ENCODE peak calls at places on chromosome 1, in five cellular contexts. T is A673, L is cardiac muscle cell, A is adrenal gland, H is OCI-LY7. D is an unnamed sample.

GRCh38 chr1:29094433-29094832 is 29.3 kb downstream of the TMEM200B start:
- DNase-seq in T (no peak), L (no peak), A (no peak), H (no peak), D (no peak)

GRCh38 chr1:183234660-183235476 is 48.8 kb downstream of the LAMC2 start:
- DNase-seq in T (peak; percentile 95), L (peak; percentile 57), A (peak; percentile 77), H (peak; percentile 17), D (peak; percentile 96)

GRCh38 chr1:18926315-18927081 is 24.1 kb upstream of the ALDH4A1 start:
- DNase-seq in T (peak; percentile 92), L (no peak), A (peak; percentile 85), H (peak; percentile 53), D (peak; percentile 89)

GRCh38 chr1:33280091-33280661 is 23.9 kb downstream of the ZNF362 start:
- DNase-seq in T (no peak), L (no peak), A (no peak), H (no peak), D (no peak)

GRCh38 chr1:81699234-81699633 is 101.5 kb upstream of the ADGRL2 start:
- DNase-seq in T (no peak), L (no peak), A (no peak), H (no peak), D (no peak)

GRCh38 chr1:51329443-51330325 is 678 bp downstream of the TTC39A start:
- DNase-seq in T (no peak), L (no peak), A (peak; percentile 68), H (no peak), D (no peak)

GRCh38 chr1:39919545-39919944 is 17.8 kb upstream of the MYCL start:
- DNase-seq in T (peak; percentile 49), L (peak; percentile 81), A (peak; percentile 32), H (peak; percentile 80), D (peak; percentile 38)

GRCh38 chr1:228898582-228898992 is 163.3 kb downstream of the RHOU start:
- DNase-seq in T (no peak), L (peak; percentile 25), A (no peak), H (no peak), D (no peak)

GRCh38 chr1:34478460-34479076 is 276.3 kb upstream of the GJB5 start:
- DNase-seq in T (no peak), L (peak; percentile 14), A (no peak), H (no peak), D (no peak)

GRCh38 chr1:153687346-153687745 is 8.9 kb downstream of the NPR1 start:
- DNase-seq in T (no peak), L (no peak), A (no peak), H (no peak), D (no peak)

GRCh38 chr1:214386747-214387146 is 105.8 kb downstream of the SMYD2 start:
- DNase-seq in T (no peak), L (no peak), A (peak; percentile 87), H (no peak), D (peak; percentile 5)

GRCh38 chr1:93506140-93506539 is 58.2 kb downstream of the FNBP1L start:
- DNase-seq in T (no peak), L (no peak), A (no peak), H (no peak), D (no peak)

GRCh38 chr1:145719230-145720079 is at the start of gene CD160:
- DNase-seq in T (no peak), L (no peak), A (no peak), H (no peak), D (no peak)

GRCh38 chr1:212899845-212900244 is 41.8 kb downstream of the FLVCR1 start:
- DNase-seq in T (no peak), L (no peak), A (no peak), H (no peak), D (no peak)

GRCh38 chr1:61561666-61562065 is 163.3 kb downstream of the TM2D1 start:
- DNase-seq in T (no peak), L (no peak), A (no peak), H (no peak), D (no peak)

GRCh38 chr1:37509181-37509580 is 5.4 kb downstream of the MEAF6 start:
- DNase-seq in T (peak; percentile 33), L (no peak), A (no peak), H (peak; percentile 32), D (peak; percentile 12)

GRCh38 chr1:170415734-170416372 is 116.1 kb upstream of the GORAB start:
- DNase-seq in T (peak; percentile 83), L (no peak), A (no peak), H (no peak), D (no peak)

GRCh38 chr1:59730302-59730701 is 84.4 kb upstream of the HOOK1 start:
- DNase-seq in T (no peak), L (no peak), A (no peak), H (no peak), D (no peak)

GRCh38 chr1:18749569-18749968 is 109.9 kb downstream of the TAS1R2 start:
- DNase-seq in T (no peak), L (no peak), A (no peak), H (no peak), D (no peak)

GRCh38 chr1:163174524-163175437 is 27.9 kb downstream of the RGS5 start:
- DNase-seq in T (peak; percentile 94), L (peak; percentile 74), A (peak; percentile 74), H (peak; percentile 44), D (peak; percentile 49)

GRCh38 chr1:232486006-232486405 is 143.9 kb downstream of the SIPA1L2 start:
- DNase-seq in T (no peak), L (no peak), A (no peak), H (peak; percentile 16), D (peak; percentile 45)

GRCh38 chr1:82564338-82564737 is 763.6 kb downstream of the ADGRL2 start:
- DNase-seq in T (no peak), L (no peak), A (no peak), H (no peak), D (no peak)

GRCh38 chr1:35560256-35561225 is 2.9 kb downstream of the NCDN start:
- DNase-seq in T (no peak), L (no peak), A (peak; percentile 79), H (no peak), D (peak; percentile 87)

GRCh38 chr1:95113684-95114083 is 3.5 kb upstream of the TLCD4 start:
- DNase-seq in T (no peak), L (no peak), A (no peak), H (no peak), D (no peak)

GRCh38 chr1:194616835-194617234 is 1430.4 kb upstream of the B3GALT2 start:
- DNase-seq in T (no peak), L (no peak), A (no peak), H (no peak), D (no peak)

GRCh38 chr1:45116820-45117219 is 89.6 kb downstream of the ZSWIM5 start:
- DNase-seq in T (no peak), L (no peak), A (no peak), H (no peak), D (no peak)

GRCh38 chr1:63575340-63575826 is 17.8 kb upstream of the PGM1 start:
- DNase-seq in T (peak; percentile 55), L (peak; percentile 30), A (no peak), H (peak; percentile 41), D (no peak)

GRCh38 chr1:15975358-15975804 is 520 bp downstream of the ZBTB17 start:
- DNase-seq in T (peak; percentile 49), L (peak; percentile 82), A (peak; percentile 53), H (peak; percentile 83), D (peak; percentile 65)

GRCh38 chr1:94953107-94953506 is 26.2 kb upstream of the CNN3 start:
- DNase-seq in T (no peak), L (no peak), A (no peak), H (no peak), D (no peak)

GRCh38 chr1:205568469-205569361 is 63.1 kb downstream of the ELK4 start:
- DNase-seq in T (no peak), L (peak; percentile 38), A (no peak), H (no peak), D (no peak)

GRCh38 chr1:22810378-22810777 is 99.7 kb downstream of the EPHB2 start:
- DNase-seq in T (no peak), L (no peak), A (no peak), H (no peak), D (no peak)

GRCh38 chr1:33142483-33143065 is 39.3 kb downstream of the TRIM62 start:
- DNase-seq in T (no peak), L (no peak), A (peak; percentile 32), H (no peak), D (no peak)

GRCh38 chr1:54404263-54404662 is 1.9 kb downstream of the SSBP3 start:
- DNase-seq in T (no peak), L (no peak), A (no peak), H (no peak), D (no peak)
- H3K36me3 ChIP-seq in T (peaks cover 4% of the 10 kb centered on the region), L (peaks cover 26% of the 10 kb centered on the region), A (no peaks in the 10 kb centered on the region), H (peaks cover 44% of the 10 kb centered on the region), D (no peaks in the 10 kb centered on the region)

DNA sequence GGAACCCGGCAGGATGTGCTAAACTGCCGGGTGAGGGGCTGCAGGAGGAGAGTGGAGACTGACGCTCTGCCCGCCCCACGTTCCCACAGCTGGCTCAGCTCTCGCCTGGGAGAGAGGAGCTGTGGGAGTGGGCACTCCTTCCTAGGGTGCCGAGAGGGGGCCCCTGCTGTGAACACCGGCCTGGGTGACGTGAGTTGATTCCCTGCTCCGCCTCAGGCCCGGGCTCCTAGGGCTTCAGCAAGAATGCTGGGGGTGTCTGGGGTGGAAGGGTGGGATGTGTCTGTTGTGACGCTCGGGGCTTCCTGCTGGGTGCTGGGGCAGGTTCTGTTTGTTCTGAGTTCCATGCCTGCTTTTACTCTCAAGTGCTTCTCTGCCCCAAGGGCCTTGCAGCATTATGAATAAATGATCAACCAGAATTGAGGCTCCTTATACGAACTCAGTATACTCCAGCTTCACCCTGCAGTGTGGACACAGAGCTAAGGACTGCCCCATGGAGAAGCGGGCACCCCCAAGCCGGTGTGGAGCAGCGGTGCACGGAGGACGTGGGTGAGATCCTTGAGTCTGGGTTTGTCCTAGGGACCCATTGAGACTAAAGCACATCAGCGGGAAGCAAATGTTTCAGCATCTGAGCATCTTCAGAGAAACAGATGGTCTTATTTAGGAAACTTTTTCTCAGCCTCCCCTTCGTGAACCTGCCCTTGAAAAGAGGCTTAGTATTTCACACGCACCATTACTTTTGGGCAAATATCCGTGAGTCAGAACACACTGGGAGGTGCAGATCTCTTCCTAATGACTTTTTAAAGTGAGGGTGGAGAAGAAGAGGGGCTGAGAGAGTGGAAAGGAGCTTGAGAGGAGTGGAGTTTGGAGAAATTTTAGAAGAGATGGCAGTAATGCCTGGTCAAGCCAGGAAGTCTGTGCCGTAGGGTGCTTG is 41.7 kb downstream of the SYT6 start:
- DNase-seq in T (peak; percentile 71), L (no peak), A (no peak), H (no peak), D (no peak)
- H3K36me3 ChIP-seq in T (peaks cover 16% of the 10 kb centered on the region), L (no peaks in the 10 kb centered on the region), A (no peaks in the 10 kb centered on the region), H (no peaks in the 10 kb centered on the region), D (no peaks in the 10 kb centered on the region)

GRCh38 chr1:2400950-2401649 is 9.5 kb downstream of the RER1 start:
- DNase-seq in T (no peak), L (no peak), A (no peak), H (no peak), D (no peak)
- H3K36me3 ChIP-seq in T (peaks cover 86% of the 10 kb centered on the region), L (peaks cover 50% of the 10 kb centered on the region), A (no peaks in the 10 kb centered on the region), H (peaks cover 95% of the 10 kb centered on the region), D (peaks cover 89% of the 10 kb centered on the region)

GRCh38 chr1:1039145-1039910 is 19.4 kb downstream of the AGRN start:
- DNase-seq in T (no peak), L (no peak), A (no peak), H (no peak), D (no peak)
- H3K36me3 ChIP-seq in T (peaks cover 7% of the 10 kb centered on the region), L (peaks cover 3% of the 10 kb centered on the region), A (no peaks in the 10 kb centered on the region), H (no peaks in the 10 kb centered on the region), D (peaks cover 3% of the 10 kb centered on the region)

GRCh38 chr1:218080818-218081217 is 204.3 kb upstream of the RRP15 start:
- DNase-seq in T (no peak), L (no peak), A (no peak), H (no peak), D (no peak)
- H3K36me3 ChIP-seq in T (no peaks in the 10 kb centered on the region), L (no peaks in the 10 kb centered on the region), A (no peaks in the 10 kb centered on the region), H (no peaks in the 10 kb centered on the region), D (no peaks in the 10 kb centered on the region)

GRCh38 chr1:200911361-200911760 is 16.7 kb downstream of the INAVA start:
- DNase-seq in T (no peak), L (no peak), A (no peak), H (no peak), D (no peak)
- H3K36me3 ChIP-seq in T (no peaks in the 10 kb centered on the region), L (no peaks in the 10 kb centered on the region), A (no peaks in the 10 kb centered on the region), H (no peaks in the 10 kb centered on the region), D (no peaks in the 10 kb centered on the region)

D was measured in MG63.